ENCODE peak calls at places on chromosomes 11 and 22, in six cellular contexts. A is GM12891, D is H1, I is GM12878, M is K562, X is HepG2. Q is an unnamed sample.

GRCh38 chr11:122900803-122901202 is 18.2 kb downstream of the JHY start:
- DNase-seq in A (no peak), I (no peak), D (no peak), M (no peak), X (no peak), Q (no peak)

GRCh38 chr11:96091476-96091875 is 167.6 kb upstream of the MTMR2 start:
- DNase-seq in X (peak), D (no peak), M (no peak), A (no peak), I (no peak), Q (no peak)

GRCh38 chr11:22795914-22796313 is 33.7 kb downstream of the SVIP start:
- DNase-seq in A (no peak), D (no peak), I (no peak), M (peak), X (no peak), Q (no peak)

GRCh38 chr11:83836883-83837654 is 550.9 kb upstream of the CCDC90B start:
- DNase-seq in I (peak), D (peak), A (peak), M (peak), X (peak), Q (peak)

GRCh38 chr11:82229346-82229745 is 504.3 kb downstream of the FAM181B start:
- DNase-seq in X (peak), I (no peak), D (no peak), A (no peak), M (no peak), Q (no peak)

GRCh38 chr22:34115722-34116121 is 195.4 kb upstream of the LARGE1 start:
- DNase-seq in X (no peak), D (no peak), M (no peak), A (no peak), I (no peak), Q (no peak)

GRCh38 chr22:23365961-23366360 is 185.7 kb downstream of the BCR start:
- DNase-seq in X (no peak), M (no peak), D (no peak), A (no peak), I (no peak), Q (no peak)

GRCh38 chr11:93236741-93237675 is 39.2 kb upstream of the SLC36A4 start:
- DNase-seq in M (peak), I (no peak), A (no peak), D (peak), X (peak), Q (no peak)

GRCh38 chr22:28799834-28800307 is 498 bp downstream of the XBP1 start:
- DNase-seq in I (no peak), A (no peak), M (peak), D (no peak), X (no peak), Q (no peak)

GRCh38 chr11:74681686-74682651 is 49.3 kb downstream of the CHRDL2 start:
- DNase-seq in D (no peak), I (no peak), X (no peak), M (no peak), A (no peak), Q (no peak)

GRCh38 chr22:35064664-35065063 is 1.3 kb upstream of the ISX start:
- DNase-seq in A (peak), X (peak), D (no peak), M (peak), I (peak), Q (peak)

DNA sequence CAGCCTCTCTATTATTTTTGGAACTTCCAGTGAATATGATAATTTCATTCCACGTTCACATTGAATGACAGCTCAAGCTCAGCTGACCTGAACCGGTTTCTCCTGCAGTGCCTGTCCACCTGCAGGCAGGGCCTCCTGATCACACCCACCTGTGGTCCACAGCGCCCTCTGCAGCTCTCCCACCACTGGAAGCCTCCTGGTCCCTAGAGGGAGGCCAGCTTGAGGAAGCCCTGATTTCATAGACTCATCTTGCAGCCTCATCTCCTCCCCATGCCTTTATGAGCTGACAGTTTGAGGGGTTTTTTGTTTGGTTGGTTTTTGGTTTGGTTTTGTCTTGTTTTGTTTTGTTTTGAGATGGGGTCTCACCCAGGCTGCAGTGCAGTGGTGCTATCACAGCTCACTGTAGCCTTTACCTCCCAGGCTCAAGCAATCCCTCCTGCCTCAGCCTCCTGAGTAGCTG is 29.9 kb upstream of the MALAT1 start:
- DNase-seq in X (peak), M (peak), I (no peak), A (no peak), D (no peak), Q (peak)
- TF ChIP-seq TAF1 in X (no peak), M (no peak), I (no peak), A (no peak), D (no peak), Q (no peak)

GRCh38 chr11:67468056-67468455 is 995 bp downstream of the TMEM134 start:
- DNase-seq in D (no peak), A (no peak), X (no peak), M (no peak), I (no peak), Q (no peak)
- TF ChIP-seq POLR2A in D (no peak), A (no peak), X (no peak), M (no peak), I (no peak), Q (no peak)

GRCh38 chr22:43706151-43706550 is 106.0 kb downstream of the EFCAB6 start:
- DNase-seq in D (no peak), A (no peak), I (no peak), M (no peak), X (no peak), Q (no peak)

GRCh38 chr22:43706558-43707328 is 105.4 kb downstream of the EFCAB6 start:
- DNase-seq in A (no peak), I (no peak), X (no peak), M (no peak), D (no peak), Q (no peak)

GRCh38 chr22:43711681-43712080 is 100.4 kb downstream of the EFCAB6 start:
- DNase-seq in X (no peak), D (no peak), I (no peak), M (no peak), A (no peak), Q (no peak)

GRCh38 chr22:43704051-43704450 is 108.1 kb downstream of the EFCAB6 start:
- DNase-seq in A (no peak), D (no peak), X (no peak), M (no peak), I (no peak), Q (no peak)

DNA sequence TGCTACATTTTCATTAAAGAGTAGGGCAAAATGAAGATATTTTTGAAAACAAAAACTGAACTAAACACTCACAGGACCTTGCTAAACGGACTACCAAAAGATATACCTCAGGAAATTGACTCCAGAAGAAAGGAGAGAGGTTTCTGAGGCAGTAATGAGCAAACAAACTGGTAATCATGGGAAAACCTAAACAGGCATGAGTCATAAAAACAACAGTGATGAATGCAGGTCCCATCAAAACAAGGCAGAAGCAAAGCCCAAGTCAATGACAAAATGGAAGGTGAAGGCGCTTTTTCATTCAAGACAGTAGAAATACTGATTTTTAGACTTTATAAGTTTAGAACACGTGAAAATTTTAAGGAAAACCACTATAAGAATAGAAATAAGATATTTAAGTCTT is 104.5 kb downstream of the EFCAB6 start:
- DNase-seq in M (no peak), D (no peak), A (no peak), X (no peak), I (no peak), Q (no peak)
- TF ChIP-seq TAF1 in M (no peak), D (no peak), A (no peak), X (no peak), I (no peak), Q (no peak)

GRCh38 chr11:72222907-72223614 is 1.5 kb upstream of the INPPL1 start:
- DNase-seq in I (peak), D (peak), A (peak), M (peak), X (peak), Q (peak)
- TF ChIP-seq POLR2A in I (peak), D (no peak), A (no peak), M (peak), X (no peak), Q (no peak)

GRCh38 chr11:112612283-112612849 is 348.9 kb upstream of the NCAM1 start:
- DNase-seq in M (no peak), X (no peak), D (no peak), I (no peak), A (no peak), Q (no peak)

GRCh38 chr11:112615238-112615637 is 346.0 kb upstream of the NCAM1 start:
- DNase-seq in I (no peak), X (no peak), A (no peak), M (no peak), D (no peak), Q (no peak)

GRCh38 chr11:112613051-112613972 is 347.9 kb upstream of the NCAM1 start:
- DNase-seq in M (no peak), I (no peak), X (peak), D (no peak), A (no peak), Q (no peak)

GRCh38 chr11:112616292-112617088 is 344.7 kb upstream of the NCAM1 start:
- DNase-seq in A (no peak), D (no peak), I (no peak), M (no peak), X (no peak), Q (no peak)

DNA sequence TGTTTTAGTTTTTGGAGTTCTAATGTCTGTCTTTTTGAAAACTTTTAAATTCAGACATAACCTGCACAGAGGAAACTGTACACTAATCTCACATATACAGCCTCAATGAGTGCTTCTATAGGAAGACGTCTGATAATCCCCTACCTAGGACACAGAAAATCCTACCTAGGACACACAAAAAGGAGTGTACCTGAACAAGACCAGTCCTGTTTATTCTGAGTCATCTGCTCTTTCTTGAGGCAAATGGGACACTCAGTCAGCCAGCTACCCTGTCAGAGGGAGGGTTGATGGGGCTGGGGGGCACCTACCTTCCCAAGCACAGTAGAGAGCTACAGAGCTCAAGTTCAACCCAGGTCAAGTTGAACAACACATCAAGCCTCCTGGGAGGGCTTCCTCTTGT is 346.6 kb upstream of the NCAM1 start:
- DNase-seq in M (no peak), I (no peak), A (no peak), D (no peak), X (no peak), Q (no peak)
- TF ChIP-seq TAF1 in M (no peak), I (no peak), A (no peak), D (no peak), X (no peak), Q (no peak)